ENCODE peak calls at places on chromosomes 3 and 15, in five cellular contexts. One of them, this sample, is unnamed.
A peak's percentile ranks its signal among the peaks of the same experiment; 100 is the strongest.

GRCh38 chr3:24340966-24341365 is 153.7 kb downstream of the THRB start:
- DNase-seq in ovary: no peak
- DNase-seq in esophagus squamous epithelium: no peak
- DNase-seq in transverse colon: no peak
- DNase-seq in right lobe of liver: no peak
- DNase-seq in this sample: no peak

GRCh38 chr3:119588112-119588511 is 8.8 kb downstream of the ADPRH start:
- DNase-seq in right lobe of liver: no peak
- DNase-seq in esophagus squamous epithelium: no peak
- DNase-seq in transverse colon: peak; percentile 63
- DNase-seq in ovary: no peak
- DNase-seq in this sample: peak; percentile 65

GRCh38 chr15:67783303-67783702 is 42.0 kb upstream of the SKOR1 start:
- DNase-seq in esophagus squamous epithelium: no peak
- DNase-seq in right lobe of liver: no peak
- DNase-seq in ovary: no peak
- DNase-seq in transverse colon: peak; percentile 28
- DNase-seq in this sample: no peak

GRCh38 chr15:29978411-29979382 is 104.1 kb upstream of the GOLGA8J start:
- DNase-seq in esophagus squamous epithelium: no peak
- DNase-seq in transverse colon: no peak
- DNase-seq in ovary: no peak
- DNase-seq in right lobe of liver: no peak
- DNase-seq in this sample: no peak

GRCh38 chr3:182793663-182794454 is 555 bp downstream of the ATP11B start:
- DNase-seq in transverse colon: peak; percentile 56
- DNase-seq in ovary: peak; percentile 41
- DNase-seq in esophagus squamous epithelium: peak; percentile 1
- DNase-seq in right lobe of liver: peak; percentile 65
- DNase-seq in this sample: peak; percentile 43

GRCh38 chr15:74787251-74788041 is 5.6 kb downstream of the CSK start:
- DNase-seq in transverse colon: peak; percentile 88
- DNase-seq in ovary: no peak
- DNase-seq in right lobe of liver: peak; percentile 84
- DNase-seq in esophagus squamous epithelium: peak; percentile 70
- DNase-seq in this sample: peak; percentile 50

GRCh38 chr15:82135645-82136044 is 89.8 kb upstream of the MEX3B start:
- DNase-seq in transverse colon: no peak
- DNase-seq in right lobe of liver: no peak
- DNase-seq in esophagus squamous epithelium: no peak
- DNase-seq in ovary: no peak
- DNase-seq in this sample: no peak

GRCh38 chr3:111998661-111999641 is at the start of gene TAGLN3:
- DNase-seq in transverse colon: peak; percentile 26
- DNase-seq in esophagus squamous epithelium: no peak
- DNase-seq in ovary: no peak
- DNase-seq in right lobe of liver: no peak
- DNase-seq in this sample: peak; percentile 42

GRCh38 chr3:125351814-125352456 is 23.2 kb downstream of the ZNF148 start:
- DNase-seq in right lobe of liver: no peak
- DNase-seq in transverse colon: no peak
- DNase-seq in ovary: no peak
- DNase-seq in esophagus squamous epithelium: no peak
- DNase-seq in this sample: no peak

GRCh38 chr15:90190606-90191343 is 10.4 kb upstream of the SEMA4B start:
- DNase-seq in right lobe of liver: no peak
- DNase-seq in ovary: no peak
- DNase-seq in esophagus squamous epithelium: no peak
- DNase-seq in transverse colon: peak; percentile 91
- DNase-seq in this sample: peak; percentile 24

GRCh38 chr3:30437172-30437571 is 169.2 kb upstream of the TGFBR2 start:
- DNase-seq in transverse colon: peak; percentile 11
- DNase-seq in right lobe of liver: no peak
- DNase-seq in ovary: peak; percentile 27
- DNase-seq in esophagus squamous epithelium: no peak
- DNase-seq in this sample: peak; percentile 13

GRCh38 chr3:171704002-171704401 is 106.3 kb downstream of the PLD1 start:
- DNase-seq in right lobe of liver: no peak
- DNase-seq in ovary: no peak
- DNase-seq in transverse colon: peak; percentile 30
- DNase-seq in esophagus squamous epithelium: no peak
- DNase-seq in this sample: no peak

GRCh38 chr15:85403745-85404144 is 23.3 kb downstream of the AKAP13 start:
- DNase-seq in right lobe of liver: no peak
- DNase-seq in esophagus squamous epithelium: no peak
- DNase-seq in ovary: no peak
- DNase-seq in transverse colon: no peak
- DNase-seq in this sample: no peak

GRCh38 chr3:108283989-108284388 is 12.4 kb upstream of the HHLA2 start:
- DNase-seq in esophagus squamous epithelium: no peak
- DNase-seq in right lobe of liver: no peak
- DNase-seq in ovary: no peak
- DNase-seq in transverse colon: no peak
- DNase-seq in this sample: no peak

DNA sequence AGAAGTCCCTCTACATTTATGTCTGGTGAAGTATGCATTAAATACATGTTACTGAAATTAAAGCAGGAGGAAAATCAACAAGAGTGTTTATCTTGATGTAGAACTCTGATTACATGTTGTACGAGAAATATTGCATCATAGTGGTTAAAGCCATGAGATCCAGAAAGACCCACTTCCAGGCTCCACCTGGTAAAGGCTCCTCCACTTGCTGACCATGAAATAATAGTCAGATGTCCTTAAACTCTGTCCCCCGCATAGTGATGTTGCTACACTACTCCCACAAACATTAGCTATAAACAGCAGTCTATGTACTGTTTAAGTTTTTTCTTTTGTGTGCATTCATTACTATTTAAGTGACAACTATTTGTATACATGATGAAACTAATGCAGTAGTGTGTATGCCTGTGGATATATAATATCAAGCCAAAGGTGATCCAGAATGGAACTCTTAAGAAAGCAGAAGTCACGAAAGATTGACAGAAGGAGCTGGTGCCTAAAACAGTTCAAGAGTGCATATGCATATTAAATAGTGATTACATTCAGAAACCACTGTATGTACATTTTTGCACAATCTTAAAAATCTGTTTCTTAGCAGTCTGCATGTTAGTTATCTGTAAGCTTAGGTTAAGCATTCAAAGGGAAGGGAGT is 264.4 kb upstream of the KCNMB2 start:
- DNase-seq in esophagus squamous epithelium: no peak
- DNase-seq in right lobe of liver: no peak
- DNase-seq in ovary: no peak
- DNase-seq in transverse colon: no peak
- DNase-seq in this sample: no peak
- H3K27ac ChIP-seq in esophagus squamous epithelium: no peak overlapping the region
- H3K27ac ChIP-seq in right lobe of liver: no peak overlapping the region
- H3K27ac ChIP-seq in ovary: no peak overlapping the region
- H3K27ac ChIP-seq in transverse colon: no peak overlapping the region
- H3K27ac ChIP-seq in this sample: no peak overlapping the region

DNA sequence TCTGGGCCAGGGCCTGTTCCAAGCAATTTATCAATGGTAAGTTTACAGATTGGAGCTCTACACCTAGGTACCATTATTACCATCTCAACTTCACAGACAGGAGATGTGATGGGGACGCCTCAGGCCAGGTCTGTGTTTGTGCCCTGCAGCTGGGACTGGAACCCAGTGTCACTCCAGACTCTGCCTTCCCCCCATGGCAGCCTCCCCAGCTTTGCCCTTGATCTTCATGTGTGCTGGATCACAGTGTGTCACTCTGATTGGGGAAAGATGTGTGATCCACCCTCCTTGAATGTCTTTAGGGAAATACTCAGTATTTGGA is 59.6 kb downstream of the MGLL start:
- DNase-seq in transverse colon: no peak
- DNase-seq in esophagus squamous epithelium: no peak
- DNase-seq in right lobe of liver: no peak
- DNase-seq in ovary: no peak
- DNase-seq in this sample: no peak
- TF ChIP-seq POLR2A in transverse colon: no peak
- TF ChIP-seq POLR2A in esophagus squamous epithelium: no peak
- TF ChIP-seq POLR2A in right lobe of liver: no peak
- TF ChIP-seq POLR2A in ovary: no peak
- TF ChIP-seq POLR2A in this sample: no peak

GRCh38 chr3:58667704-58668103 is 1.1 kb upstream of the FAM3D start:
- DNase-seq in ovary: no peak
- DNase-seq in transverse colon: no peak
- DNase-seq in right lobe of liver: no peak
- DNase-seq in esophagus squamous epithelium: no peak
- DNase-seq in this sample: no peak
- H3K27ac ChIP-seq in ovary: no peak overlapping the region
- H3K27ac ChIP-seq in transverse colon: peak overlapping the region; percentile 93
- H3K27ac ChIP-seq in right lobe of liver: no peak overlapping the region
- H3K27ac ChIP-seq in esophagus squamous epithelium: no peak overlapping the region
- H3K27ac ChIP-seq in this sample: no peak overlapping the region

GRCh38 chr15:79172032-79172481 is 81.5 kb upstream of the RASGRF1 start:
- DNase-seq in esophagus squamous epithelium: no peak
- DNase-seq in right lobe of liver: no peak
- DNase-seq in ovary: no peak
- DNase-seq in transverse colon: no peak
- DNase-seq in this sample: peak; percentile 33
- TF ChIP-seq POLR2A in esophagus squamous epithelium: no peak
- TF ChIP-seq POLR2A in right lobe of liver: no peak
- TF ChIP-seq POLR2A in ovary: no peak
- TF ChIP-seq POLR2A in transverse colon: no peak
- TF ChIP-seq POLR2A in this sample: no peak